ENCODE peak calls at places on chromosomes 11 and 22, in four cellular contexts. Q is naive thymus-derived CD8-positive, alpha-beta T cell; V is frontal cortex; D is PC-3. T is an unnamed sample.
A peak's percentile ranks its signal among the peaks of the same experiment; 100 is the strongest.

GRCh38 chr11:121577106-121577505 is 124.3 kb upstream of the SORL1-AS1 start:
- DNase-seq in D (no peak), Q (no peak), V (no peak), T (no peak)

GRCh38 chr22:24467340-24467739 is 27.8 kb upstream of the UPB1 start:
- DNase-seq in Q (no peak), V (no peak), D (no peak), T (no peak)

GRCh38 chr11:765025-765801 is 12.1 kb downstream of the GATD1 start:
- DNase-seq in D (peak; percentile 61), V (peak; percentile 74), Q (peak; percentile 58), T (peak; percentile 55)

GRCh38 chr11:72395993-72396392 is 38.3 kb downstream of the CLPB start:
- DNase-seq in Q (no peak), V (no peak), D (no peak), T (no peak)

GRCh38 chr11:85805387-85805786 is 5.6 kb downstream of the SYTL2 start:
- DNase-seq in V (no peak), D (no peak), Q (no peak), T (no peak)

GRCh38 chr11:113531078-113531477 is 55.9 kb upstream of the DRD2 start:
- DNase-seq in Q (no peak), V (no peak), D (no peak), T (no peak)

GRCh38 chr11:17743808-17744119 is 9.2 kb downstream of the KCNC1 start:
- DNase-seq in V (no peak), Q (no peak), D (peak; percentile 66), T (no peak)

GRCh38 chr11:87022254-87022653 is 15.5 kb upstream of the TMEM135 start:
- DNase-seq in V (no peak), Q (no peak), D (no peak), T (no peak)

GRCh38 chr11:35058318-35058717 is 80.7 kb upstream of the CD44 start:
- DNase-seq in V (no peak), Q (no peak), D (no peak), T (no peak)

GRCh38 chr11:5204787-5205186 is 4.3 kb upstream of the OR51V1 start:
- DNase-seq in D (peak; percentile 59), V (no peak), Q (no peak), T (no peak)

GRCh38 chr11:37451903-37452302 is 853.9 kb upstream of the RAG2 start:
- DNase-seq in D (no peak), V (no peak), Q (no peak), T (no peak)

GRCh38 chr11:69157822-69158231 is 2.1 kb downstream of the SMIM38 start:
- DNase-seq in D (no peak), Q (no peak), V (no peak), T (no peak)

GRCh38 chr11:68338041-68338800 is 25.8 kb downstream of the LRP5 start:
- DNase-seq in V (no peak), D (no peak), Q (no peak), T (no peak)

GRCh38 chr22:22032099-22032905 is 49.7 kb upstream of the TOP3B start:
- DNase-seq in D (no peak), Q (no peak), V (no peak), T (no peak)

GRCh38 chr11:35218956-35219355 is 80.0 kb downstream of the CD44 start:
- DNase-seq in D (no peak), V (no peak), Q (no peak), T (no peak)

GRCh38 chr22:46233231-46233630 is 16.9 kb downstream of the CDPF1 start:
- DNase-seq in Q (no peak), D (peak; percentile 54), V (no peak), T (no peak)

GRCh38 chr22:39174498-39175120 is 22.1 kb upstream of the CBX7 start:
- DNase-seq in D (peak; percentile 81), V (no peak), Q (peak; percentile 60), T (peak; percentile 63)

GRCh38 chr22:25160120-25160996 is 39.3 kb upstream of the CRYBB3 start:
- DNase-seq in V (no peak), Q (no peak), D (no peak), T (no peak)

GRCh38 chr11:88414385-88414861 is 76.9 kb upstream of the CTSC start:
- DNase-seq in Q (no peak), D (peak; percentile 65), V (no peak), T (no peak)